ENCODE peak calls at places on chromosome 20, in seven cellular contexts. F is bronchial epithelial cell; Q is neural progenitor cell; I is thoracic aorta; C is CD8-positive, alpha-beta memory T cell; U is heart right ventricle; Z is colonic mucosa. T is an unnamed sample.
A peak's percentile ranks its signal among the peaks of the same experiment; 100 is the strongest.

GRCh38 chr20:62914436-62914835 is 11.9 kb downstream of the DIDO1 start:
- DNase-seq in F (no peak), Q (no peak), I (no peak), C (no peak), U (no peak), Z (no peak), T (no peak)

GRCh38 chr20:62356948-62357667 is 10.0 kb downstream of the LAMA5 start:
- DNase-seq in F (peak; percentile 57), Q (no peak), I (peak; percentile 65), C (no peak), U (peak; percentile 86), Z (no peak), T (peak; percentile 80)

GRCh38 chr20:40687384-40688128 is 1.5 kb downstream of the MAFB start:
- DNase-seq in F (peak; percentile 41), Q (peak; percentile 79), I (no peak), C (no peak), U (peak; percentile 72), Z (no peak), T (peak; percentile 26)

GRCh38 chr20:9068896-9069663 is at the start of gene PLCB4:
- DNase-seq in F (peak; percentile 19), Q (peak; percentile 74), I (no peak), C (no peak), U (peak; percentile 52), Z (peak; percentile 77), T (peak; percentile 36)

GRCh38 chr20:43752561-43753301 is 25.9 kb upstream of the GTSF1L start:
- DNase-seq in F (no peak), Q (no peak), I (no peak), C (no peak), U (no peak), Z (peak; percentile 28), T (no peak)

GRCh38 chr20:1420066-1420465 is 27.2 kb upstream of the FKBP1A start:
- DNase-seq in F (no peak), Q (no peak), I (no peak), C (no peak), U (no peak), Z (no peak), T (no peak)

GRCh38 chr20:62027116-62027515 is 38.6 kb downstream of the TAF4 start:
- DNase-seq in F (no peak), Q (no peak), I (no peak), C (no peak), U (no peak), Z (no peak), T (no peak)

GRCh38 chr20:24765316-24766142 is 183.5 kb upstream of the CST7 start:
- DNase-seq in F (no peak), Q (no peak), I (no peak), C (no peak), U (no peak), Z (no peak), T (no peak)

GRCh38 chr20:22371843-22372242 is 212.5 kb downstream of the FOXA2 start:
- DNase-seq in F (no peak), Q (no peak), I (no peak), C (no peak), U (no peak), Z (no peak), T (no peak)

GRCh38 chr20:52823303-52823702 is 148.9 kb upstream of the TSHZ2 start:
- DNase-seq in F (peak; percentile 6), Q (no peak), I (no peak), C (no peak), U (no peak), Z (no peak), T (no peak)

GRCh38 chr20:1718604-1719384 is 61.2 kb upstream of the SIRPG start:
- DNase-seq in F (peak; percentile 98), Q (no peak), I (no peak), C (no peak), U (no peak), Z (no peak), T (peak; percentile 71)

GRCh38 chr20:41534170-41534569 is 84.0 kb downstream of the CHD6 start:
- DNase-seq in F (no peak), Q (no peak), I (no peak), C (no peak), U (no peak), Z (no peak), T (no peak)

GRCh38 chr20:63771046-63771707 is 31.6 kb downstream of the SLC2A4RG start:
- DNase-seq in F (no peak), Q (no peak), I (no peak), C (no peak), U (no peak), Z (no peak), T (no peak)

GRCh38 chr20:53582574-53583351 is 10.9 kb downstream of the ZNF217 start:
- DNase-seq in F (peak; percentile 100), Q (peak; percentile 39), I (no peak), C (peak; percentile 39), U (no peak), Z (no peak), T (peak; percentile 66)

GRCh38 chr20:15494841-15495240 is 1078.4 kb downstream of the KIF16B start:
- DNase-seq in F (no peak), Q (no peak), I (no peak), C (no peak), U (no peak), Z (no peak), T (no peak)

GRCh38 chr20:63917811-63918210 is 22.9 kb downstream of the DNAJC5 start:
- DNase-seq in F (no peak), Q (no peak), I (no peak), C (no peak), U (no peak), Z (no peak), T (no peak)

GRCh38 chr20:24423291-24423690 is 46.1 kb upstream of the SYNDIG1 start:
- DNase-seq in F (no peak), Q (no peak), I (no peak), C (no peak), U (no peak), Z (no peak), T (no peak)

GRCh38 chr20:47304287-47304686 is 52.2 kb downstream of the ZMYND8 start:
- DNase-seq in F (no peak), Q (no peak), I (no peak), C (no peak), U (no peak), Z (peak; percentile 43), T (no peak)

GRCh38 chr20:21796059-21796458 is 90.6 kb downstream of the PAX1 start:
- DNase-seq in F (no peak), Q (peak; percentile 25), I (no peak), C (no peak), U (no peak), Z (no peak), T (no peak)

GRCh38 chr20:41141153-41141815 is 3.9 kb downstream of the PLCG1 start:
- DNase-seq in F (no peak), Q (no peak), I (no peak), C (no peak), U (peak; percentile 60), Z (no peak), T (peak; percentile 66)

GRCh38 chr20:60066438-60066823 is 108.2 kb downstream of the CDH26 start:
- DNase-seq in F (no peak), Q (no peak), I (no peak), C (no peak), U (no peak), Z (no peak), T (no peak)
- H3K36me3 ChIP-seq in F (no peaks in the 10 kb centered on the region), Q (no peaks in the 10 kb centered on the region), I (no peaks in the 10 kb centered on the region), C (no peaks in the 10 kb centered on the region), U (no peaks in the 10 kb centered on the region), Z (no peaks in the 10 kb centered on the region), T (no peaks in the 10 kb centered on the region)

GRCh38 chr20:37237656-37238055 is 24.0 kb downstream of the GHRH start:
- DNase-seq in F (no peak), Q (no peak), I (no peak), C (no peak), U (no peak), Z (no peak), T (no peak)

GRCh38 chr20:37240337-37241055 is 21.1 kb downstream of the GHRH start:
- DNase-seq in F (peak; percentile 23), Q (no peak), I (no peak), C (no peak), U (no peak), Z (no peak), T (no peak)

GRCh38 chr20:37236462-37236861 is 25.2 kb downstream of the GHRH start:
- DNase-seq in F (no peak), Q (no peak), I (no peak), C (no peak), U (peak; percentile 58), Z (no peak), T (no peak)

GRCh38 chr20:37239026-37239451 is 22.6 kb downstream of the GHRH start:
- DNase-seq in F (no peak), Q (no peak), I (no peak), C (no peak), U (no peak), Z (peak; percentile 34), T (no peak)

DNA sequence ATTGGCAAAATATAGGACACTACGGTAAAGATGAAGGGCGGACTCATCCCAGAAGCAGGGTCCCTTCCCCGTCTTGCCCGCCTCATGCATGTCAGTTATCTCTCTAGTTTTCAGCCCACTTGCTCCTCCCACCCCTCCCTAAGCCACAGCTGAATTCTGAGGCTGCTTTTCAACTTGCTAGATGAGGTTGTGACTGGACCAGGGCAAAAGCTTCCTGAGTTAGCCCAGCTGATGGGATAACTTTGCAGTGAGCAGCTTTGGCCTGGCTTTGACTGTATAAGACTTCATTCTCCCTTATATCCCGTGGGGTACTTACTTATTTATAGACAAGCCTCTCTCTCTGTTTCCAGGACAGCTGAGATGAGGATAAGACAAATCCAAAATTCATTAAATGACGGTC is 23.2 kb downstream of the GHRH start:
- DNase-seq in F (no peak), Q (no peak), I (no peak), C (no peak), U (no peak), Z (no peak), T (no peak)
- H3K36me3 ChIP-seq in F (peaks cover 41% of the 10 kb centered on the region), Q (peaks cover 42% of the 10 kb centered on the region), I (peaks cover 59% of the 10 kb centered on the region), C (peaks cover 68% of the 10 kb centered on the region), U (no peaks in the 10 kb centered on the region), Z (peaks cover 15% of the 10 kb centered on the region), T (no peaks in the 10 kb centered on the region)

DNA sequence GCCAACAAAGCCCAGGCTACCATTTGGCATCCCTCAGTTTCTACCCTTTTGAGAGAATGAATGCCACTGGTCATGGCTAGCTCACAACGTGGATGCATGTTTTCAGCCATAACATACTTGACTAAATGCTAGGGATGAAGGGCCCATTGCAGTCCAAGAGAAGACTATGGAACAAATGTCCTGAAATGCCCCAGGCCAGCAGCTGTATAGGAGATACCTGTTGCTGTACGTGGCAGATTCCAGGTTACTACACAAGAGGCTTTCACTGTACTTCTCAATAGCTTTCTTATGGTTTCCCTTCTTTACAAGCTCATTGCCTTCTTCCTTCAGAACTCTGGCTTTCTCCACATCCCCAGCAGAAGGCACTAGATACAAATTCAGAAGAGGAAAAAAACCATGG is 11.7 kb downstream of the TOMM34 start:
- DNase-seq in F (no peak), Q (no peak), I (no peak), C (no peak), U (no peak), Z (no peak), T (no peak)
- H3K36me3 ChIP-seq in F (peaks cover 28% of the 10 kb centered on the region), Q (peaks cover 10% of the 10 kb centered on the region), I (peaks cover 56% of the 10 kb centered on the region), C (peaks cover 62% of the 10 kb centered on the region), U (no peaks in the 10 kb centered on the region), Z (peaks cover 13% of the 10 kb centered on the region), T (no peaks in the 10 kb centered on the region)

GRCh38 chr20:58700823-58701222 is 8.2 kb downstream of the NPEPL1 start:
- DNase-seq in F (no peak), Q (no peak), I (no peak), C (no peak), U (no peak), Z (no peak), T (peak; percentile 8)
- H3K36me3 ChIP-seq in F (peaks cover 18% of the 10 kb centered on the region), Q (peaks cover 11% of the 10 kb centered on the region), I (peaks cover 55% of the 10 kb centered on the region), C (peaks cover 5% of the 10 kb centered on the region), U (no peaks in the 10 kb centered on the region), Z (no peaks in the 10 kb centered on the region), T (no peaks in the 10 kb centered on the region)